ENCODE peak calls at places on chromosome 9, in six cellular contexts. P, I, F, U, S and A are unnamed samples.

GRCh38 chr9:15317836-15318235 is 10.8 kb upstream of the TTC39B start:
- DNase-seq in P (no peak), S (no peak), U (no peak), I (peak; percentile 6), F (peak; percentile 19), A (no peak)

GRCh38 chr9:36317766-36318165 is 59.5 kb upstream of the GNE start:
- DNase-seq in F (no peak), P (no peak), U (no peak), I (no peak), S (no peak), A (no peak)

GRCh38 chr9:102124465-102124864 is 386.0 kb upstream of the GRIN3A start:
- DNase-seq in P (no peak), F (no peak), U (no peak), S (no peak), I (no peak), A (no peak)

GRCh38 chr9:129177443-129177790 is 644 bp downstream of the IER5L start:
- DNase-seq in S (no peak), P (no peak), F (no peak), U (no peak), I (peak; percentile 14), A (no peak)

GRCh38 chr9:32344551-32345182 is 39.8 kb upstream of the ACO1 start:
- DNase-seq in S (no peak), U (no peak), P (no peak), F (no peak), I (no peak), A (no peak)

GRCh38 chr9:125183561-125183960 is 6.0 kb downstream of the PPP6C start:
- DNase-seq in U (no peak), F (no peak), S (no peak), I (no peak), P (no peak), A (no peak)

GRCh38 chr9:80605129-80605528 is 1033.4 kb downstream of the TLE4 start:
- DNase-seq in U (no peak), I (no peak), P (no peak), S (no peak), F (peak; percentile 47), A (no peak)

GRCh38 chr9:37925786-37926736 is 22.1 kb upstream of the SLC25A51 start:
- DNase-seq in P (no peak), F (no peak), I (no peak), S (no peak), U (no peak), A (no peak)

GRCh38 chr9:113376634-113377531 is at the start of gene HDHD3:
- DNase-seq in S (no peak), U (peak; percentile 94), P (peak; percentile 84), F (peak; percentile 50), I (peak; percentile 38), A (peak; percentile 82)

GRCh38 chr9:108217601-108218190 is 638.1 kb downstream of the ACTL7B start:
- DNase-seq in S (peak; percentile 21), F (peak; percentile 96), U (no peak), I (no peak), P (no peak), A (no peak)

GRCh38 chr9:94908583-94909249 is 182.2 kb downstream of the AOPEP start:
- DNase-seq in P (no peak), U (no peak), F (no peak), I (no peak), S (no peak), A (no peak)

GRCh38 chr9:120397453-120397852 is 182.5 kb downstream of the CDK5RAP2 start:
- DNase-seq in F (no peak), I (no peak), U (no peak), S (no peak), P (no peak), A (no peak)

GRCh38 chr9:104386425-104387069 is 117.5 kb upstream of the OR13F1 start:
- DNase-seq in P (no peak), I (peak; percentile 12), S (no peak), F (no peak), U (peak; percentile 22), A (no peak)

GRCh38 chr9:92393686-92394085 is 10.7 kb downstream of the OGN start:
- DNase-seq in S (no peak), I (no peak), P (no peak), F (no peak), U (no peak), A (no peak)

DNA sequence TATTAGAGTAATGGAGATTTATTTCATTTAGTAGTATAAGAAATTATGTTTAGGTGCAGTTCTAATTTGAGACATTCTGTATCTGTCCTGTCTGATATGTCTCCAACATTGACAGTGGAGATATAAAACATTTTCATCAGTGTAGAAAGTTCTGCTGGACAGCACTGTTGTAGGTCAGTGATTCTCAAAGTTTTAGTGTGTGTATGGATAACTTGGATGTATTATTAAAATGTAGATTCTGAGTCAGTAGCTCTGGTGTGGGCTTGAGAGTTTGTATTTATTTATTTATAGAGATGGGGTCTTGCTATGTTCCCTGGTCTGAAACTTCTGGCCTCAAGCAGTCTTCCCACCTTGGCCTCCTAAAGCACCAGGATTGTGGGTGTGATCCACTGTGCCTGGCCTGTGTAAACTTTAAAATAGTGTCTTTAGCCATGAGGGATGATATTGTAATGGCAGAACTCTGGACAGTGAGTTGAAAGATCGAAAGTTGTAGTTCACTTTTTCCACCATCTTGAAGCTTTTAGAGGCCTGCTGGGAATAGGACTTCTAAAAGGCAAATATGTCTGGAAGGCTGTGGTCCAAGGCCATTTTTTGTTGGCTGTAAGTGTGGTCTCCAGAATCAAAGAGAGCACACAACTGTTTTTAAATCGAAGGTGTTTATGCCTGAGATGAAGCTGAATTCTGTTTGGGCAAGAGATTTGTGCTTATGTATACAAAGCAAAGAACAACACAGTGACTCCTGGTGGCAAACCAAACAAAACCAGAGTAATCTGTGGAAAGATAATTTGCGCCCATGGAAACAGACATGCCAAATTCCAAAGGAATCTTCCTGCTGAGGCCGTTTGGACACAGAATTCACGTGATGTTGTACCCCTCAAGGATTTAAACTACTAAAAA is 12.4 kb downstream of the UBAP1 start:
- DNase-seq in U (no peak), I (peak; percentile 34), F (no peak), S (no peak), P (no peak), A (peak; percentile 24)
- TF ChIP-seq CTCF in U (peak; percentile 10), I (peak; percentile 69), F (peak; percentile 26), S (peak; percentile 39), P (no peak), A (peak; percentile 56)

GRCh38 chr9:137115394-137116026 is 977 bp upstream of the DPP7 start:
- DNase-seq in F (no peak), U (peak; percentile 5), S (no peak), I (no peak), P (no peak), A (no peak)
- TF ChIP-seq CTCF in F (no peak), U (no peak), S (no peak), I (peak; percentile 22), P (no peak), A (no peak)

DNA sequence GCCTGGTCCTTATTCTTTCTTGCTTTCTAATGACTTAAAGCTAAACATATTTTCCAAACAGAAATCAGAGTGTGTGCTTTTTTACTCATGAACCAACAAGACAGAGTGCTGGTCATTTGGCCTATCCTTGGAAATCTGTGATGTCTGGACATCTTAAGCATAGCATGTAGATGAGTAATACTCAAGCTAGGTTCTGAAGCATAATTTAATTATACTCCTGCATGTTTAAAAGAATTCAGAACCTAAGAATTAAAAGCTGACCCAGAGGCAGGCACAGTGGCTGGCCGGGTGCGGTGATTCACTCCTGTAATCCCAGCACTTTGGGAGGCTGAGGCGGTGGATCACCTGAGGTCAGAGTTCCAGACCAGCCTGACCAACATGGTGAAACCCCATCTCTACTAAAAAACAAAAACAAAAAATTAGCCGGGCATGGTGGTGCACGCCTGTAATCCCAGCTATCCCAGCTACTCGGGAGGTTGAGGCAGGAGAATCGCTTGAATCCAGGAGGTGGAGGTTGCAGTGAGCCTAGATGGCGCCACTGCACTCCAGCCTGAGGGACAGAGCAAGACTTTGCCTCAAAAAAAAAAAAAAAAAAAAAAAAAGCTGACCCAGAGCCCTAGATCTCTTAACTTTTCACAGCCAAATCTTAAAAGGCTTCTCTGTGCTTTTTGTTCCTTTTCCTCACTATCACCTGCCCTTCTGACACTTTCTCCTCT is 16.2 kb upstream of the TJP2 start:
- DNase-seq in I (peak; percentile 86), F (peak; percentile 87), U (no peak), S (peak; percentile 45), P (no peak), A (no peak)
- TF ChIP-seq CTCF in I (peak; percentile 74), F (peak; percentile 17), U (no peak), S (peak; percentile 36), P (no peak), A (peak; percentile 41)

GRCh38 chr9:1939926-1940368 is 75.2 kb upstream of the SMARCA2 start:
- DNase-seq in F (no peak), I (no peak), S (no peak), P (no peak), U (peak; percentile 80), A (no peak)

GRCh38 chr9:1938135-1938534 is 77.0 kb upstream of the SMARCA2 start:
- DNase-seq in I (no peak), U (no peak), P (no peak), S (no peak), F (no peak), A (no peak)

GRCh38 chr9:1938675-1939170 is 76.4 kb upstream of the SMARCA2 start:
- DNase-seq in U (peak; percentile 46), F (no peak), I (no peak), S (no peak), P (no peak), A (no peak)

GRCh38 chr9:1939466-1939865 is 75.7 kb upstream of the SMARCA2 start:
- DNase-seq in P (no peak), I (no peak), F (no peak), S (no peak), U (peak; percentile 29), A (no peak)

GRCh38 chr9:1941989-1942388 is 73.2 kb upstream of the SMARCA2 start:
- DNase-seq in F (no peak), P (no peak), I (no peak), S (no peak), U (no peak), A (no peak)
- TF ChIP-seq CTCF in F (no peak), P (no peak), I (no peak), S (peak; percentile 43), U (peak; percentile 36), A (peak; percentile 31)

GRCh38 chr9:106025449-106025848 is 331.1 kb downstream of the TMEM38B start:
- DNase-seq in I (no peak), U (no peak), F (no peak), P (no peak), S (no peak), A (no peak)
- TF ChIP-seq CTCF in I (no peak), U (no peak), F (no peak), P (no peak), S (no peak), A (peak; percentile 64)

GRCh38 chr9:105658351-105658750 is 3.9 kb upstream of the TAL2 start:
- DNase-seq in F (no peak), I (no peak), P (no peak), S (no peak), U (no peak), A (no peak)

GRCh38 chr9:105651806-105652205 is 10.5 kb upstream of the TAL2 start:
- DNase-seq in P (no peak), I (no peak), S (no peak), U (no peak), F (no peak), A (no peak)

GRCh38 chr9:105661011-105661410 is 1.2 kb upstream of the TAL2 start:
- DNase-seq in P (no peak), F (no peak), U (no peak), S (no peak), I (no peak), A (no peak)

GRCh38 chr9:105656131-105656921 is 5.9 kb upstream of the TAL2 start:
- DNase-seq in U (peak; percentile 78), F (no peak), P (no peak), I (no peak), S (no peak), A (no peak)
- TF ChIP-seq CTCF in U (peak; percentile 61), F (no peak), P (no peak), I (peak; percentile 26), S (peak; percentile 13), A (peak; percentile 34)

GRCh38 chr9:131675437-131676022 is 64.3 kb downstream of the RAPGEF1 start:
- DNase-seq in U (no peak), F (no peak), S (no peak), P (no peak), I (no peak), A (no peak)
- TF ChIP-seq CTCF in U (no peak), F (no peak), S (no peak), P (no peak), I (no peak), A (no peak)